ENCODE peak calls at places on chromosome 18, in eight cellular contexts. One of them, this sample, is unnamed.

GRCh38 chr18:36934884-36935283 is 106.0 kb downstream of the KIAA1328 start:
- DNase-seq in C1 segment of cervical spinal cord: no peak
- DNase-seq in OCI-M1: no peak
- DNase-seq in aorta: no peak
- DNase-seq in PC-9: no peak
- DNase-seq in NCI-H1105: no peak
- DNase-seq in activated CD8-positive, alpha-beta memory T cell treated with anti-CD3 and anti-CD28 coated beads, Interleukin-2, amount 50 U/mL, for 48 hours: no peak
- DNase-seq in activated CD4-positive, alpha-beta memory T cell treated with anti-CD3 and anti-CD28 coated beads, Interleukin-2, amount 10 ng/mL, durations not matched to agents 7 days and 5 days: no peak
- DNase-seq in this sample: peak

GRCh38 chr18:58788971-58789797 is 75.5 kb upstream of the ZNF532 start:
- DNase-seq in C1 segment of cervical spinal cord: peak
- DNase-seq in OCI-M1: no peak
- DNase-seq in aorta: no peak
- DNase-seq in PC-9: peak
- DNase-seq in NCI-H1105: no peak
- DNase-seq in activated CD8-positive, alpha-beta memory T cell treated with anti-CD3 and anti-CD28 coated beads, Interleukin-2, amount 50 U/mL, for 48 hours: no peak
- DNase-seq in activated CD4-positive, alpha-beta memory T cell treated with anti-CD3 and anti-CD28 coated beads, Interleukin-2, amount 10 ng/mL, durations not matched to agents 7 days and 5 days: no peak
- DNase-seq in this sample: peak

GRCh38 chr18:36589857-36590543 is 238.8 kb downstream of the TPGS2 start:
- DNase-seq in C1 segment of cervical spinal cord: no peak
- DNase-seq in OCI-M1: no peak
- DNase-seq in aorta: no peak
- DNase-seq in PC-9: no peak
- DNase-seq in NCI-H1105: no peak
- DNase-seq in activated CD8-positive, alpha-beta memory T cell treated with anti-CD3 and anti-CD28 coated beads, Interleukin-2, amount 50 U/mL, for 48 hours: no peak
- DNase-seq in activated CD4-positive, alpha-beta memory T cell treated with anti-CD3 and anti-CD28 coated beads, Interleukin-2, amount 10 ng/mL, durations not matched to agents 7 days and 5 days: no peak
- DNase-seq in this sample: peak

GRCh38 chr18:8857806-8858205 is 152.4 kb downstream of the MTCL1 start:
- DNase-seq in C1 segment of cervical spinal cord: no peak
- DNase-seq in OCI-M1: no peak
- DNase-seq in aorta: no peak
- DNase-seq in PC-9: no peak
- DNase-seq in NCI-H1105: no peak
- DNase-seq in activated CD8-positive, alpha-beta memory T cell treated with anti-CD3 and anti-CD28 coated beads, Interleukin-2, amount 50 U/mL, for 48 hours: no peak
- DNase-seq in activated CD4-positive, alpha-beta memory T cell treated with anti-CD3 and anti-CD28 coated beads, Interleukin-2, amount 10 ng/mL, durations not matched to agents 7 days and 5 days: no peak
- DNase-seq in this sample: no peak

GRCh38 chr18:56402872-56403516 is 235.4 kb downstream of the TXNL1 start:
- DNase-seq in C1 segment of cervical spinal cord: no peak
- DNase-seq in OCI-M1: no peak
- DNase-seq in aorta: peak
- DNase-seq in PC-9: peak
- DNase-seq in NCI-H1105: no peak
- DNase-seq in activated CD8-positive, alpha-beta memory T cell treated with anti-CD3 and anti-CD28 coated beads, Interleukin-2, amount 50 U/mL, for 48 hours: no peak
- DNase-seq in activated CD4-positive, alpha-beta memory T cell treated with anti-CD3 and anti-CD28 coated beads, Interleukin-2, amount 10 ng/mL, durations not matched to agents 7 days and 5 days: no peak
- DNase-seq in this sample: peak

GRCh38 chr18:65544701-65545100 is 206.1 kb upstream of the CDH7 start:
- DNase-seq in C1 segment of cervical spinal cord: no peak
- DNase-seq in OCI-M1: no peak
- DNase-seq in aorta: no peak
- DNase-seq in PC-9: peak
- DNase-seq in NCI-H1105: no peak
- DNase-seq in activated CD8-positive, alpha-beta memory T cell treated with anti-CD3 and anti-CD28 coated beads, Interleukin-2, amount 50 U/mL, for 48 hours: no peak
- DNase-seq in activated CD4-positive, alpha-beta memory T cell treated with anti-CD3 and anti-CD28 coated beads, Interleukin-2, amount 10 ng/mL, durations not matched to agents 7 days and 5 days: no peak
- DNase-seq in this sample: no peak

GRCh38 chr18:12470382-12471090 is 62.8 kb downstream of the PRELID3A start:
- DNase-seq in C1 segment of cervical spinal cord: no peak
- DNase-seq in OCI-M1: peak
- DNase-seq in aorta: no peak
- DNase-seq in PC-9: no peak
- DNase-seq in NCI-H1105: peak
- DNase-seq in activated CD8-positive, alpha-beta memory T cell treated with anti-CD3 and anti-CD28 coated beads, Interleukin-2, amount 50 U/mL, for 48 hours: no peak
- DNase-seq in activated CD4-positive, alpha-beta memory T cell treated with anti-CD3 and anti-CD28 coated beads, Interleukin-2, amount 10 ng/mL, durations not matched to agents 7 days and 5 days: no peak
- DNase-seq in this sample: peak

GRCh38 chr18:39302481-39302880 is 1736.9 kb upstream of the CELF4 start:
- DNase-seq in C1 segment of cervical spinal cord: no peak
- DNase-seq in OCI-M1: peak
- DNase-seq in aorta: no peak
- DNase-seq in PC-9: no peak
- DNase-seq in NCI-H1105: no peak
- DNase-seq in activated CD8-positive, alpha-beta memory T cell treated with anti-CD3 and anti-CD28 coated beads, Interleukin-2, amount 50 U/mL, for 48 hours: no peak
- DNase-seq in activated CD4-positive, alpha-beta memory T cell treated with anti-CD3 and anti-CD28 coated beads, Interleukin-2, amount 10 ng/mL, durations not matched to agents 7 days and 5 days: no peak
- DNase-seq in this sample: no peak

GRCh38 chr18:13620818-13621445 is 105.4 kb downstream of the FAM210A start:
- DNase-seq in C1 segment of cervical spinal cord: no peak
- DNase-seq in OCI-M1: no peak
- DNase-seq in aorta: no peak
- DNase-seq in PC-9: no peak
- DNase-seq in NCI-H1105: no peak
- DNase-seq in activated CD8-positive, alpha-beta memory T cell treated with anti-CD3 and anti-CD28 coated beads, Interleukin-2, amount 50 U/mL, for 48 hours: no peak
- DNase-seq in activated CD4-positive, alpha-beta memory T cell treated with anti-CD3 and anti-CD28 coated beads, Interleukin-2, amount 10 ng/mL, durations not matched to agents 7 days and 5 days: no peak
- DNase-seq in this sample: no peak

GRCh38 chr18:49018553-49018943 is 67.8 kb upstream of the SMAD7 start:
- DNase-seq in C1 segment of cervical spinal cord: no peak
- DNase-seq in OCI-M1: no peak
- DNase-seq in aorta: no peak
- DNase-seq in PC-9: no peak
- DNase-seq in NCI-H1105: no peak
- DNase-seq in activated CD8-positive, alpha-beta memory T cell treated with anti-CD3 and anti-CD28 coated beads, Interleukin-2, amount 50 U/mL, for 48 hours: no peak
- DNase-seq in activated CD4-positive, alpha-beta memory T cell treated with anti-CD3 and anti-CD28 coated beads, Interleukin-2, amount 10 ng/mL, durations not matched to agents 7 days and 5 days: peak
- DNase-seq in this sample: no peak

GRCh38 chr18:13374468-13375301 is 156.1 kb downstream of the LDLRAD4 start:
- DNase-seq in C1 segment of cervical spinal cord: no peak
- DNase-seq in OCI-M1: no peak
- DNase-seq in aorta: peak
- DNase-seq in PC-9: no peak
- DNase-seq in NCI-H1105: no peak
- DNase-seq in activated CD8-positive, alpha-beta memory T cell treated with anti-CD3 and anti-CD28 coated beads, Interleukin-2, amount 50 U/mL, for 48 hours: no peak
- DNase-seq in activated CD4-positive, alpha-beta memory T cell treated with anti-CD3 and anti-CD28 coated beads, Interleukin-2, amount 10 ng/mL, durations not matched to agents 7 days and 5 days: no peak
- DNase-seq in this sample: peak

GRCh38 chr18:11661430-11661829 is 27.6 kb upstream of the GNAL start:
- DNase-seq in C1 segment of cervical spinal cord: no peak
- DNase-seq in OCI-M1: no peak
- DNase-seq in aorta: no peak
- DNase-seq in PC-9: no peak
- DNase-seq in NCI-H1105: no peak
- DNase-seq in activated CD8-positive, alpha-beta memory T cell treated with anti-CD3 and anti-CD28 coated beads, Interleukin-2, amount 50 U/mL, for 48 hours: no peak
- DNase-seq in activated CD4-positive, alpha-beta memory T cell treated with anti-CD3 and anti-CD28 coated beads, Interleukin-2, amount 10 ng/mL, durations not matched to agents 7 days and 5 days: no peak
- DNase-seq in this sample: peak

GRCh38 chr18:37322497-37323035 is 243.0 kb downstream of the CELF4 start:
- DNase-seq in C1 segment of cervical spinal cord: peak
- DNase-seq in OCI-M1: peak
- DNase-seq in aorta: no peak
- DNase-seq in PC-9: no peak
- DNase-seq in NCI-H1105: peak
- DNase-seq in activated CD8-positive, alpha-beta memory T cell treated with anti-CD3 and anti-CD28 coated beads, Interleukin-2, amount 50 U/mL, for 48 hours: peak
- DNase-seq in activated CD4-positive, alpha-beta memory T cell treated with anti-CD3 and anti-CD28 coated beads, Interleukin-2, amount 10 ng/mL, durations not matched to agents 7 days and 5 days: peak
- DNase-seq in this sample: peak

GRCh38 chr18:13570856-13571495 is 155.4 kb downstream of the FAM210A start:
- DNase-seq in C1 segment of cervical spinal cord: no peak
- DNase-seq in OCI-M1: no peak
- DNase-seq in aorta: no peak
- DNase-seq in PC-9: no peak
- DNase-seq in NCI-H1105: no peak
- DNase-seq in activated CD8-positive, alpha-beta memory T cell treated with anti-CD3 and anti-CD28 coated beads, Interleukin-2, amount 50 U/mL, for 48 hours: peak
- DNase-seq in activated CD4-positive, alpha-beta memory T cell treated with anti-CD3 and anti-CD28 coated beads, Interleukin-2, amount 10 ng/mL, durations not matched to agents 7 days and 5 days: peak
- DNase-seq in this sample: no peak

GRCh38 chr18:75482880-75483279 is 55.4 kb upstream of the SMIM21 start:
- DNase-seq in C1 segment of cervical spinal cord: no peak
- DNase-seq in OCI-M1: no peak
- DNase-seq in aorta: no peak
- DNase-seq in PC-9: no peak
- DNase-seq in NCI-H1105: no peak
- DNase-seq in activated CD8-positive, alpha-beta memory T cell treated with anti-CD3 and anti-CD28 coated beads, Interleukin-2, amount 50 U/mL, for 48 hours: no peak
- DNase-seq in activated CD4-positive, alpha-beta memory T cell treated with anti-CD3 and anti-CD28 coated beads, Interleukin-2, amount 10 ng/mL, durations not matched to agents 7 days and 5 days: no peak
- DNase-seq in this sample: no peak

GRCh38 chr18:36354989-36355388 is 57.5 kb downstream of the FHOD3 start:
- DNase-seq in C1 segment of cervical spinal cord: no peak
- DNase-seq in OCI-M1: no peak
- DNase-seq in aorta: no peak
- DNase-seq in PC-9: no peak
- DNase-seq in NCI-H1105: no peak
- DNase-seq in activated CD8-positive, alpha-beta memory T cell treated with anti-CD3 and anti-CD28 coated beads, Interleukin-2, amount 50 U/mL, for 48 hours: peak
- DNase-seq in activated CD4-positive, alpha-beta memory T cell treated with anti-CD3 and anti-CD28 coated beads, Interleukin-2, amount 10 ng/mL, durations not matched to agents 7 days and 5 days: no peak
- DNase-seq in this sample: no peak

GRCh38 chr18:37654034-37654433 is 88.4 kb upstream of the CELF4 start:
- DNase-seq in C1 segment of cervical spinal cord: no peak
- DNase-seq in OCI-M1: no peak
- DNase-seq in aorta: no peak
- DNase-seq in PC-9: no peak
- DNase-seq in NCI-H1105: no peak
- DNase-seq in activated CD8-positive, alpha-beta memory T cell treated with anti-CD3 and anti-CD28 coated beads, Interleukin-2, amount 50 U/mL, for 48 hours: no peak
- DNase-seq in activated CD4-positive, alpha-beta memory T cell treated with anti-CD3 and anti-CD28 coated beads, Interleukin-2, amount 10 ng/mL, durations not matched to agents 7 days and 5 days: no peak
- DNase-seq in this sample: no peak

GRCh38 chr18:69588301-69588700 is 187.6 kb downstream of the DOK6 start:
- DNase-seq in C1 segment of cervical spinal cord: no peak
- DNase-seq in OCI-M1: peak
- DNase-seq in aorta: no peak
- DNase-seq in PC-9: no peak
- DNase-seq in NCI-H1105: no peak
- DNase-seq in activated CD8-positive, alpha-beta memory T cell treated with anti-CD3 and anti-CD28 coated beads, Interleukin-2, amount 50 U/mL, for 48 hours: no peak
- DNase-seq in activated CD4-positive, alpha-beta memory T cell treated with anti-CD3 and anti-CD28 coated beads, Interleukin-2, amount 10 ng/mL, durations not matched to agents 7 days and 5 days: no peak
- DNase-seq in this sample: no peak

GRCh38 chr18:38847326-38847725 is 1281.7 kb upstream of the CELF4 start:
- DNase-seq in C1 segment of cervical spinal cord: no peak
- DNase-seq in OCI-M1: no peak
- DNase-seq in aorta: no peak
- DNase-seq in PC-9: no peak
- DNase-seq in NCI-H1105: no peak
- DNase-seq in activated CD8-positive, alpha-beta memory T cell treated with anti-CD3 and anti-CD28 coated beads, Interleukin-2, amount 50 U/mL, for 48 hours: no peak
- DNase-seq in activated CD4-positive, alpha-beta memory T cell treated with anti-CD3 and anti-CD28 coated beads, Interleukin-2, amount 10 ng/mL, durations not matched to agents 7 days and 5 days: no peak
- DNase-seq in this sample: no peak

GRCh38 chr18:30639361-30639760 is 403.2 kb downstream of the DSC3 start:
- DNase-seq in C1 segment of cervical spinal cord: no peak
- DNase-seq in OCI-M1: no peak
- DNase-seq in aorta: no peak
- DNase-seq in PC-9: no peak
- DNase-seq in NCI-H1105: no peak
- DNase-seq in activated CD8-positive, alpha-beta memory T cell treated with anti-CD3 and anti-CD28 coated beads, Interleukin-2, amount 50 U/mL, for 48 hours: no peak
- DNase-seq in activated CD4-positive, alpha-beta memory T cell treated with anti-CD3 and anti-CD28 coated beads, Interleukin-2, amount 10 ng/mL, durations not matched to agents 7 days and 5 days: no peak
- DNase-seq in this sample: no peak

GRCh38 chr18:77160515-77160914 is 27.9 kb upstream of the MBP start:
- DNase-seq in C1 segment of cervical spinal cord: no peak
- DNase-seq in OCI-M1: no peak
- DNase-seq in aorta: no peak
- DNase-seq in PC-9: no peak
- DNase-seq in NCI-H1105: no peak
- DNase-seq in activated CD8-positive, alpha-beta memory T cell treated with anti-CD3 and anti-CD28 coated beads, Interleukin-2, amount 50 U/mL, for 48 hours: no peak
- DNase-seq in activated CD4-positive, alpha-beta memory T cell treated with anti-CD3 and anti-CD28 coated beads, Interleukin-2, amount 10 ng/mL, durations not matched to agents 7 days and 5 days: no peak
- DNase-seq in this sample: no peak

GRCh38 chr18:13381907-13382682 is 163.5 kb downstream of the LDLRAD4 start:
- DNase-seq in C1 segment of cervical spinal cord: no peak
- DNase-seq in OCI-M1: no peak
- DNase-seq in aorta: peak
- DNase-seq in PC-9: no peak
- DNase-seq in NCI-H1105: no peak
- DNase-seq in activated CD8-positive, alpha-beta memory T cell treated with anti-CD3 and anti-CD28 coated beads, Interleukin-2, amount 50 U/mL, for 48 hours: peak
- DNase-seq in activated CD4-positive, alpha-beta memory T cell treated with anti-CD3 and anti-CD28 coated beads, Interleukin-2, amount 10 ng/mL, durations not matched to agents 7 days and 5 days: peak
- DNase-seq in this sample: peak

GRCh38 chr18:40431071-40431998 is 1523.7 kb upstream of the PIK3C3 start:
- DNase-seq in C1 segment of cervical spinal cord: no peak
- DNase-seq in OCI-M1: peak
- DNase-seq in aorta: no peak
- DNase-seq in PC-9: no peak
- DNase-seq in NCI-H1105: peak
- DNase-seq in activated CD8-positive, alpha-beta memory T cell treated with anti-CD3 and anti-CD28 coated beads, Interleukin-2, amount 50 U/mL, for 48 hours: no peak
- DNase-seq in activated CD4-positive, alpha-beta memory T cell treated with anti-CD3 and anti-CD28 coated beads, Interleukin-2, amount 10 ng/mL, durations not matched to agents 7 days and 5 days: no peak
- DNase-seq in this sample: no peak

GRCh38 chr18:8412117-8412516 is 197.1 kb upstream of the RAB12 start:
- DNase-seq in C1 segment of cervical spinal cord: no peak
- DNase-seq in OCI-M1: no peak
- DNase-seq in aorta: no peak
- DNase-seq in PC-9: no peak
- DNase-seq in NCI-H1105: no peak
- DNase-seq in activated CD8-positive, alpha-beta memory T cell treated with anti-CD3 and anti-CD28 coated beads, Interleukin-2, amount 50 U/mL, for 48 hours: no peak
- DNase-seq in activated CD4-positive, alpha-beta memory T cell treated with anti-CD3 and anti-CD28 coated beads, Interleukin-2, amount 10 ng/mL, durations not matched to agents 7 days and 5 days: no peak
- DNase-seq in this sample: no peak

GRCh38 chr18:50509012-50509411 is 50.9 kb upstream of the MAPK4 start:
- DNase-seq in C1 segment of cervical spinal cord: no peak
- DNase-seq in OCI-M1: no peak
- DNase-seq in aorta: no peak
- DNase-seq in PC-9: no peak
- DNase-seq in NCI-H1105: no peak
- DNase-seq in activated CD8-positive, alpha-beta memory T cell treated with anti-CD3 and anti-CD28 coated beads, Interleukin-2, amount 50 U/mL, for 48 hours: no peak
- DNase-seq in activated CD4-positive, alpha-beta memory T cell treated with anti-CD3 and anti-CD28 coated beads, Interleukin-2, amount 10 ng/mL, durations not matched to agents 7 days and 5 days: no peak
- DNase-seq in this sample: no peak

GRCh38 chr18:33596178-33596854 is 18.3 kb downstream of the ASXL3 start:
- DNase-seq in C1 segment of cervical spinal cord: no peak
- DNase-seq in OCI-M1: no peak
- DNase-seq in aorta: no peak
- DNase-seq in PC-9: no peak
- DNase-seq in NCI-H1105: no peak
- DNase-seq in activated CD8-positive, alpha-beta memory T cell treated with anti-CD3 and anti-CD28 coated beads, Interleukin-2, amount 50 U/mL, for 48 hours: no peak
- DNase-seq in activated CD4-positive, alpha-beta memory T cell treated with anti-CD3 and anti-CD28 coated beads, Interleukin-2, amount 10 ng/mL, durations not matched to agents 7 days and 5 days: no peak
- DNase-seq in this sample: peak

GRCh38 chr18:73842795-73843394 is 304.7 kb downstream of the FBXO15 start:
- DNase-seq in C1 segment of cervical spinal cord: peak
- DNase-seq in OCI-M1: peak
- DNase-seq in aorta: no peak
- DNase-seq in PC-9: no peak
- DNase-seq in NCI-H1105: peak
- DNase-seq in activated CD8-positive, alpha-beta memory T cell treated with anti-CD3 and anti-CD28 coated beads, Interleukin-2, amount 50 U/mL, for 48 hours: peak
- DNase-seq in activated CD4-positive, alpha-beta memory T cell treated with anti-CD3 and anti-CD28 coated beads, Interleukin-2, amount 10 ng/mL, durations not matched to agents 7 days and 5 days: peak
- DNase-seq in this sample: peak

GRCh38 chr18:9174302-9174701 is 37.7 kb downstream of the ANKRD12 start:
- DNase-seq in C1 segment of cervical spinal cord: no peak
- DNase-seq in OCI-M1: no peak
- DNase-seq in aorta: no peak
- DNase-seq in PC-9: no peak
- DNase-seq in NCI-H1105: no peak
- DNase-seq in activated CD8-positive, alpha-beta memory T cell treated with anti-CD3 and anti-CD28 coated beads, Interleukin-2, amount 50 U/mL, for 48 hours: no peak
- DNase-seq in activated CD4-positive, alpha-beta memory T cell treated with anti-CD3 and anti-CD28 coated beads, Interleukin-2, amount 10 ng/mL, durations not matched to agents 7 days and 5 days: no peak
- DNase-seq in this sample: no peak

GRCh38 chr18:54675076-54675475 is 84.0 kb downstream of the DYNAP start:
- DNase-seq in C1 segment of cervical spinal cord: no peak
- DNase-seq in OCI-M1: no peak
- DNase-seq in aorta: no peak
- DNase-seq in PC-9: no peak
- DNase-seq in NCI-H1105: no peak
- DNase-seq in activated CD8-positive, alpha-beta memory T cell treated with anti-CD3 and anti-CD28 coated beads, Interleukin-2, amount 50 U/mL, for 48 hours: no peak
- DNase-seq in activated CD4-positive, alpha-beta memory T cell treated with anti-CD3 and anti-CD28 coated beads, Interleukin-2, amount 10 ng/mL, durations not matched to agents 7 days and 5 days: no peak
- DNase-seq in this sample: no peak

GRCh38 chr18:59921384-59921891 is 21.6 kb downstream of the PMAIP1 start:
- DNase-seq in C1 segment of cervical spinal cord: no peak
- DNase-seq in OCI-M1: peak
- DNase-seq in aorta: no peak
- DNase-seq in PC-9: peak
- DNase-seq in NCI-H1105: no peak
- DNase-seq in activated CD8-positive, alpha-beta memory T cell treated with anti-CD3 and anti-CD28 coated beads, Interleukin-2, amount 50 U/mL, for 48 hours: peak
- DNase-seq in activated CD4-positive, alpha-beta memory T cell treated with anti-CD3 and anti-CD28 coated beads, Interleukin-2, amount 10 ng/mL, durations not matched to agents 7 days and 5 days: peak
- DNase-seq in this sample: no peak

GRCh38 chr18:76587147-76587885 is 92.3 kb upstream of the ZNF516 start:
- DNase-seq in C1 segment of cervical spinal cord: no peak
- DNase-seq in OCI-M1: no peak
- DNase-seq in aorta: no peak
- DNase-seq in PC-9: no peak
- DNase-seq in NCI-H1105: no peak
- DNase-seq in activated CD8-positive, alpha-beta memory T cell treated with anti-CD3 and anti-CD28 coated beads, Interleukin-2, amount 50 U/mL, for 48 hours: no peak
- DNase-seq in activated CD4-positive, alpha-beta memory T cell treated with anti-CD3 and anti-CD28 coated beads, Interleukin-2, amount 10 ng/mL, durations not matched to agents 7 days and 5 days: no peak
- DNase-seq in this sample: no peak

GRCh38 chr18:29164020-29164706 is 987.2 kb upstream of the CDH2 start:
- DNase-seq in C1 segment of cervical spinal cord: no peak
- DNase-seq in OCI-M1: no peak
- DNase-seq in aorta: no peak
- DNase-seq in PC-9: peak
- DNase-seq in NCI-H1105: no peak
- DNase-seq in activated CD8-positive, alpha-beta memory T cell treated with anti-CD3 and anti-CD28 coated beads, Interleukin-2, amount 50 U/mL, for 48 hours: no peak
- DNase-seq in activated CD4-positive, alpha-beta memory T cell treated with anti-CD3 and anti-CD28 coated beads, Interleukin-2, amount 10 ng/mL, durations not matched to agents 7 days and 5 days: no peak
- DNase-seq in this sample: peak

GRCh38 chr18:44789704-44790103 is 109.0 kb downstream of the SETBP1 start:
- DNase-seq in C1 segment of cervical spinal cord: no peak
- DNase-seq in OCI-M1: no peak
- DNase-seq in aorta: no peak
- DNase-seq in PC-9: no peak
- DNase-seq in NCI-H1105: no peak
- DNase-seq in activated CD8-positive, alpha-beta memory T cell treated with anti-CD3 and anti-CD28 coated beads, Interleukin-2, amount 50 U/mL, for 48 hours: no peak
- DNase-seq in activated CD4-positive, alpha-beta memory T cell treated with anti-CD3 and anti-CD28 coated beads, Interleukin-2, amount 10 ng/mL, durations not matched to agents 7 days and 5 days: no peak
- DNase-seq in this sample: peak

GRCh38 chr18:73980289-73980979 is 167.2 kb downstream of the FBXO15 start:
- DNase-seq in C1 segment of cervical spinal cord: no peak
- DNase-seq in OCI-M1: peak
- DNase-seq in aorta: no peak
- DNase-seq in PC-9: no peak
- DNase-seq in NCI-H1105: no peak
- DNase-seq in activated CD8-positive, alpha-beta memory T cell treated with anti-CD3 and anti-CD28 coated beads, Interleukin-2, amount 50 U/mL, for 48 hours: no peak
- DNase-seq in activated CD4-positive, alpha-beta memory T cell treated with anti-CD3 and anti-CD28 coated beads, Interleukin-2, amount 10 ng/mL, durations not matched to agents 7 days and 5 days: no peak
- DNase-seq in this sample: peak